ENCODE peak calls at places on chromosomes 11 and 22, in six cellular contexts. X, I, G, B, F and P are unnamed samples.

GRCh38 chr11:59119826-59120225 is 12.8 kb downstream of the FAM111B start:
- DNase-seq in X (no peak), I (no peak), G (no peak), B (no peak), F (no peak), P (no peak)

GRCh38 chr11:61959026-61959608 is 8.3 kb downstream of the FTH1 start:
- DNase-seq in X (no peak), I (no peak), G (no peak), B (no peak), F (no peak), P (no peak)

GRCh38 chr11:9855579-9856260 is 191.8 kb downstream of the SWAP70 start:
- DNase-seq in X (no peak), I (no peak), G (no peak), B (no peak), F (no peak), P (no peak)

GRCh38 chr11:106032861-106033260 is 10.8 kb upstream of the MSANTD4 start:
- DNase-seq in X (no peak), I (no peak), G (no peak), B (no peak), F (no peak), P (no peak)

GRCh38 chr22:44665115-44665514 is 36.9 kb upstream of the PRR5 start:
- DNase-seq in X (no peak), I (peak), G (peak), B (no peak), F (peak), P (peak)

GRCh38 chr11:35927730-35928129 is 16.1 kb upstream of the LDLRAD3 start:
- DNase-seq in X (no peak), I (peak), G (no peak), B (no peak), F (peak), P (peak)

GRCh38 chr11:68940651-68941323 is 37.1 kb downstream of the IGHMBP2 start:
- DNase-seq in X (no peak), I (no peak), G (no peak), B (no peak), F (no peak), P (no peak)

GRCh38 chr11:59559886-59560285 is 48.5 kb downstream of the OR4D9 start:
- DNase-seq in X (no peak), I (no peak), G (no peak), B (no peak), F (no peak), P (no peak)

GRCh38 chr11:45815747-45816146 is 10.8 kb downstream of the SLC35C1 start:
- DNase-seq in X (no peak), I (no peak), G (no peak), B (no peak), F (no peak), P (no peak)

GRCh38 chr22:48481748-48482147 is 1345.9 kb downstream of the BRD1 start:
- DNase-seq in X (no peak), I (no peak), G (no peak), B (no peak), F (no peak), P (no peak)

GRCh38 chr11:951507-951906 is 25.8 kb downstream of the AP2A2 start:
- DNase-seq in X (no peak), I (no peak), G (no peak), B (no peak), F (no peak), P (no peak)

GRCh38 chr11:70467196-70468085 is 69.1 kb downstream of the CTTN start:
- DNase-seq in X (no peak), I (peak), G (peak), B (peak), F (peak), P (peak)

GRCh38 chr11:32052218-32052617 is 38.7 kb upstream of the RCN1 start:
- DNase-seq in X (peak), I (peak), G (peak), B (peak), F (no peak), P (peak)

GRCh38 chr11:64165482-64165841 is 451 bp downstream of the MACROD1 start:
- DNase-seq in X (no peak), I (peak), G (no peak), B (peak), F (no peak), P (no peak)

GRCh38 chr11:75632962-75633361 is 35.9 kb downstream of the MAP6 start:
- DNase-seq in X (no peak), I (no peak), G (no peak), B (no peak), F (no peak), P (no peak)

GRCh38 chr11:91926967-91927366 is 297.7 kb upstream of the FAT3 start:
- DNase-seq in X (no peak), I (peak), G (no peak), B (no peak), F (no peak), P (peak)

GRCh38 chr11:120400564-120401364 is 64.6 kb downstream of the ARHGEF12 start:
- DNase-seq in X (no peak), I (no peak), G (no peak), B (no peak), F (no peak), P (no peak)

GRCh38 chr11:3877252-3878035 is 22.0 kb downstream of the STIM1 start:
- DNase-seq in X (no peak), I (no peak), G (no peak), B (no peak), F (no peak), P (no peak)

GRCh38 chr22:25702046-25702445 is 39.9 kb upstream of the MYO18B start:
- DNase-seq in X (no peak), I (no peak), G (no peak), B (no peak), F (no peak), P (no peak)

GRCh38 chr11:60859616-60860250 is 4.0 kb upstream of the PTGDR2 start:
- DNase-seq in X (no peak), I (no peak), G (peak), B (no peak), F (no peak), P (no peak)

GRCh38 chr11:115314330-115314729 is 189.9 kb downstream of the CADM1 start:
- DNase-seq in X (no peak), I (no peak), G (no peak), B (no peak), F (no peak), P (no peak)

GRCh38 chr22:31348766-31349165 is 2.6 kb upstream of the PATZ1 start:
- DNase-seq in X (no peak), I (no peak), G (no peak), B (no peak), F (no peak), P (no peak)

GRCh38 chr11:46247664-46248063 is 29.8 kb upstream of the CREB3L1 start:
- DNase-seq in X (no peak), I (no peak), G (no peak), B (peak), F (no peak), P (no peak)

GRCh38 chr11:119585038-119585666 is 143.8 kb downstream of the NECTIN1 start:
- DNase-seq in X (no peak), I (no peak), G (no peak), B (no peak), F (no peak), P (no peak)

GRCh38 chr22:36136988-36137387 is 23.6 kb downstream of the APOL3 start:
- DNase-seq in X (no peak), I (no peak), G (no peak), B (no peak), F (no peak), P (no peak)

GRCh38 chr22:46339956-46340355 is 4.4 kb downstream of the TRMU start:
- DNase-seq in X (no peak), I (no peak), G (no peak), B (no peak), F (peak), P (no peak)

GRCh38 chr11:72244317-72245231 is 598 bp upstream of the PHOX2A start:
- DNase-seq in X (no peak), I (no peak), G (no peak), B (no peak), F (no peak), P (no peak)

GRCh38 chr11:133508448-133508847 is 23.9 kb downstream of the OPCML start:
- DNase-seq in X (no peak), I (no peak), G (no peak), B (no peak), F (no peak), P (no peak)

GRCh38 chr11:70739811-70740474 is 341.6 kb downstream of the CTTN start:
- DNase-seq in X (no peak), I (no peak), G (no peak), B (no peak), F (no peak), P (no peak)

GRCh38 chr11:66268953-66269906 is 791 bp downstream of the RAB1B start:
- DNase-seq in X (no peak), I (peak), G (no peak), B (peak), F (no peak), P (peak)

GRCh38 chr22:20938272-20938671 is 21.1 kb downstream of the CRKL start:
- DNase-seq in X (no peak), I (no peak), G (no peak), B (no peak), F (no peak), P (no peak)

GRCh38 chr22:23207786-23208325 is 27.5 kb downstream of the BCR start:
- DNase-seq in X (no peak), I (no peak), G (no peak), B (no peak), F (no peak), P (peak)

GRCh38 chr11:18754308-18754707 is 28.3 kb upstream of the IGSF22 start:
- DNase-seq in X (no peak), I (no peak), G (no peak), B (no peak), F (no peak), P (no peak)

GRCh38 chr11:122478986-122479385 is 176.5 kb upstream of the UBASH3B start:
- DNase-seq in X (no peak), I (no peak), G (no peak), B (no peak), F (no peak), P (peak)

GRCh38 chr11:79059171-79059570 is 381.7 kb downstream of the TENM4 start:
- DNase-seq in X (no peak), I (no peak), G (no peak), B (no peak), F (no peak), P (no peak)

GRCh38 chr11:8257003-8257664 is 6.5 kb downstream of the LMO1 start:
- DNase-seq in X (no peak), I (no peak), G (peak), B (no peak), F (no peak), P (no peak)

GRCh38 chr11:120130991-120131760 is 6.7 kb downstream of the TRIM29 start:
- DNase-seq in X (no peak), I (no peak), G (no peak), B (no peak), F (no peak), P (no peak)